ENCODE peak calls at places on chromosomes 7 and 10, in six cellular contexts. O is testis, V is GM23338, L is A549, A is tibial artery, S is adrenal gland. Q is an unnamed sample.

GRCh38 chr7:6375346-6376101 is 72.2 kb downstream of the DAGLB start:
- DNase-seq in O (peak), V (peak), L (no peak), A (no peak), S (no peak), Q (no peak)

GRCh38 chr10:17141504-17142229 is 12.1 kb upstream of the CUBN start:
- DNase-seq in O (no peak), V (no peak), L (no peak), A (no peak), S (no peak), Q (no peak)

GRCh38 chr7:100745184-100745583 is 11.8 kb downstream of the ZAN start:
- DNase-seq in O (peak), V (peak), L (no peak), A (no peak), S (peak), Q (no peak)

GRCh38 chr7:106010866-106011265 is 47.8 kb downstream of the CDHR3 start:
- DNase-seq in O (no peak), V (no peak), L (no peak), A (no peak), S (no peak), Q (no peak)

GRCh38 chr7:127976722-127977121 is 54.5 kb downstream of the LRRC4 start:
- DNase-seq in O (no peak), V (no peak), L (no peak), A (no peak), S (no peak), Q (no peak)

GRCh38 chr10:93015722-93016121 is 44.9 kb upstream of the CYP26C1 start:
- DNase-seq in O (no peak), V (no peak), L (no peak), A (no peak), S (no peak), Q (no peak)

GRCh38 chr7:136528329-136528728 is 340.1 kb upstream of the CHRM2 start:
- DNase-seq in O (no peak), V (no peak), L (no peak), A (no peak), S (no peak), Q (no peak)

GRCh38 chr10:34255075-34255474 is 560.0 kb downstream of the PARD3 start:
- DNase-seq in O (no peak), V (no peak), L (no peak), A (no peak), S (no peak), Q (peak)

GRCh38 chr7:29146082-29146706 is at the start of gene CPVL:
- DNase-seq in O (peak), V (peak), L (no peak), A (peak), S (peak), Q (peak)

GRCh38 chr10:73886085-73886529 is 11.8 kb upstream of the CAMK2G start:
- DNase-seq in O (peak), V (peak), L (peak), A (peak), S (peak), Q (peak)

GRCh38 chr10:88415533-88416130 is 167.5 kb downstream of the RNLS start:
- DNase-seq in O (no peak), V (peak), L (no peak), A (no peak), S (no peak), Q (no peak)

GRCh38 chr10:71268247-71268691 is 50.8 kb upstream of the SLC29A3 start:
- DNase-seq in O (peak), V (peak), L (peak), A (no peak), S (no peak), Q (no peak)

GRCh38 chr7:33087858-33088257 is 21.3 kb downstream of the RP9 start:
- DNase-seq in O (no peak), V (no peak), L (no peak), A (no peak), S (no peak), Q (no peak)

GRCh38 chr7:78018541-78019456 is 220.2 kb downstream of the PHTF2 start:
- DNase-seq in O (peak), V (peak), L (peak), A (peak), S (peak), Q (peak)

GRCh38 chr7:6395898-6396582 is 51.7 kb downstream of the DAGLB start:
- DNase-seq in O (no peak), V (no peak), L (no peak), A (peak), S (peak), Q (no peak)

GRCh38 chr10:70376436-70377378 is 5.7 kb downstream of the LRRC20 start:
- DNase-seq in O (no peak), V (no peak), L (no peak), A (no peak), S (no peak), Q (no peak)

GRCh38 chr7:80884511-80885195 is 34.2 kb downstream of the SEMA3C start:
- DNase-seq in O (no peak), V (no peak), L (no peak), A (no peak), S (no peak), Q (no peak)

GRCh38 chr10:1115262-1115955 is 59.2 kb downstream of the WDR37 start:
- DNase-seq in O (no peak), V (no peak), L (no peak), A (no peak), S (no peak), Q (peak)

GRCh38 chr7:140927351-140927750 is 2.6 kb upstream of the BRAF start:
- DNase-seq in O (no peak), V (no peak), L (no peak), A (no peak), S (no peak), Q (no peak)

GRCh38 chr10:129614341-129614740 is 147.3 kb downstream of the MGMT start:
- DNase-seq in O (peak), V (no peak), L (no peak), A (no peak), S (peak), Q (no peak)

GRCh38 chr10:112653215-112653614 is 206.2 kb downstream of the VTI1A start:
- DNase-seq in O (no peak), V (no peak), L (no peak), A (no peak), S (no peak), Q (peak)
- H3K4me3 ChIP-seq in O (no peak), V (no peak), L (no peak), A (no peak), S (no peak), Q (no peak)

GRCh38 chr10:117638664-117639200 is 96.2 kb downstream of the EMX2 start:
- DNase-seq in O (no peak), V (no peak), L (no peak), A (no peak), S (no peak), Q (no peak)
- H3K27ac ChIP-seq in O (no peak), V (no peak), L (no peak), A (no peak), S (no peak), Q (no peak)

GRCh38 chr7:87779806-87780205 is 96.4 kb downstream of the SLC25A40 start:
- DNase-seq in O (no peak), V (no peak), L (no peak), A (no peak), S (no peak), Q (no peak)

GRCh38 chr7:87785368-87785995 is 90.7 kb downstream of the SLC25A40 start:
- DNase-seq in O (no peak), V (no peak), L (no peak), A (no peak), S (no peak), Q (no peak)

GRCh38 chr7:87784424-87784823 is 91.7 kb downstream of the SLC25A40 start:
- DNase-seq in O (no peak), V (peak), L (no peak), A (no peak), S (no peak), Q (no peak)
- TF ChIP-seq CTCF in O (no peak), V (peak), L (no peak), A (no peak), S (no peak), Q (no peak)

GRCh38 chr10:104328636-104328915 is 9.7 kb downstream of the ITPRIP start:
- DNase-seq in O (no peak), V (no peak), L (no peak), A (no peak), S (no peak), Q (no peak)
- H3K4me3 ChIP-seq in O (no peak), V (peak), L (peak), A (peak), S (no peak), Q (no peak)

GRCh38 chr7:142439739-142440138 is 181.9 kb upstream of the PRSS58 start:
- DNase-seq in O (no peak), V (no peak), L (no peak), A (no peak), S (no peak), Q (no peak)
- H3K27ac ChIP-seq in O (no peak), V (no peak), L (no peak), A (no peak), S (no peak), Q (no peak)

DNA sequence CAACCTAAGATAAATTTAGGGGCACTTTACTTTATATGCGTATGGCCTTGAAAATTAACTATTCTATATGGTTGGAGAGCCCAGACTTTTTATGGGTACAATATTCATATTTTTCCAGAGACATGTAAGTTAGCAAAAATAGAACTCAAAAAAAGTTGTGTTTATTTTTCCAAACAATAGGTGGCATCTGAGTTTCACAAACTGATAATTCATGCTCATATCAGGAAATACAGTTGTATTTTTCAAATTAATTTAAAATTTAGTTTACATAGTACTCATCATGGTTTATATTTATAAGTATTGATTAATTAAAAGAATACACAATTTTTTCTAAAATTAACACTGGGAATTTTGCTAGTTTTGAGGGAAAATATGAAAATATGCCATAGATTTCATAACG is 34.6 kb downstream of the ANKRD7 start:
- DNase-seq in O (no peak), V (no peak), L (no peak), A (no peak), S (no peak), Q (no peak)
- TF ChIP-seq CTCF in O (no peak), V (no peak), L (peak), A (peak), S (no peak), Q (no peak)

GRCh38 chr7:151871189-151871735 is 5.7 kb downstream of the PRKAG2 start:
- DNase-seq in O (no peak), V (no peak), L (no peak), A (no peak), S (no peak), Q (no peak)

GRCh38 chr7:151868805-151869188 is 8.1 kb downstream of the PRKAG2 start:
- DNase-seq in O (no peak), V (no peak), L (no peak), A (no peak), S (no peak), Q (no peak)

GRCh38 chr7:151871904-151872303 is 5.0 kb downstream of the PRKAG2 start:
- DNase-seq in O (no peak), V (no peak), L (peak), A (no peak), S (no peak), Q (no peak)

GRCh38 chr7:151869457-151869856 is 7.5 kb downstream of the PRKAG2 start:
- DNase-seq in O (no peak), V (no peak), L (no peak), A (no peak), S (no peak), Q (no peak)

DNA sequence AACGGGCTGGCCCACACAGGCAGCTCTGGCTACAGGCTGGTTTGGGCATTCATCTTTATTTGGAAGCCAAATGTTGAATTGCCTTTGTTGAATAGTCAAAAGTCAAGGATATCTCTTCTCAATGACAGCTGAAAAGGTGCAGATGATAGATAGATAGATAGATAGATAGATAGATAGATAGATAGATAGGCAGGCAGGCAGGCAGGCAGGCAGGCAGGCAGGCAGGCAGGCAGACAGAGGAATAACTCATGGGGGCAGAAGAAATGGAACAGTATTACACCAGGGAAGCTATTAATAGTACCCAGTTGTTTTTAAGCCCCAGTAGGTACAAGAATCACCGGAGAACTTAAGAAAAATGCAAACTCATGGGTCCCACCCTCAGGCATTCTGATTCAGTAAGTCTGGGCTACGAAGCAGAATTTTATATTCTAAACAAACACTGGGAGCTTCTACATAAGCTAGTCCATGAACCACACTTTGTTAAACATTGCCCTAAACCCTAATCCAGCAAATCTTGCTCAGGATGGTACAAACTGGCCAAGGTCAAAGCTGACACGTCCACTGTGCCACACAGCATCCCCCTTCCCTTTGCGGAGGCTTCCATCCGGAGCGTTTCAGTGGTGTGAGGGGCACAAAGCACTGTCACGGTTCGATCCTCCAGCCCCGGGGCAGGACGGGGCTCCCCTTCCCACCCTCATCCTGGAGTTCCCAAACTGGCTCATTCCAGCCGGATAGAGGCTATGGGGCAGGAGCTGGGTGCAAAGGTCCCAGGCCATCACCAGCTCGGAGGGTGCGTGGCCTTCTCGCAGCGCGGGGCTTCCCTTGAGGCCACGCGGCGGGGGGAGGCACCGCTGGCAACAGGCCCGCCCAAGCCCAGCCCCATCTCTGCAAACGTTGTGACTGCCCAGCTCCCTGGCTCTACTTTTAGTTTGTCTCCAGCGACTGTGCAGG is 6.7 kb downstream of the PRKAG2 start:
- DNase-seq in O (no peak), V (no peak), L (no peak), A (no peak), S (no peak), Q (no peak)
- H3K4me3 ChIP-seq in O (no peak), V (no peak), L (no peak), A (no peak), S (no peak), Q (no peak)

Q was measured in colonic mucosa.